ENCODE peak calls at places on chromosomes 3 and 15, in eight cellular contexts. M, D, V, X, B, T, U and N are unnamed samples.
A peak's percentile ranks its signal among the peaks of the same experiment; 100 is the strongest.

GRCh38 chr3:41997702-41998551 is 36.0 kb upstream of the ULK4 start:
- DNase-seq in T (peak; percentile 28), D (no peak), M (no peak), V (no peak), B (peak; percentile 74), U (no peak), X (no peak), N (no peak)

GRCh38 chr3:45509038-45509767 is 85.3 kb upstream of the LIMD1 start:
- DNase-seq in U (peak; percentile 99), M (peak; percentile 99), D (peak; percentile 98), X (no peak), T (no peak), V (no peak), B (peak; percentile 72), N (peak; percentile 99)

GRCh38 chr15:85419200-85419599 is 38.8 kb downstream of the AKAP13 start:
- DNase-seq in T (no peak), B (no peak), X (no peak), D (peak; percentile 72), V (no peak), U (no peak), M (peak; percentile 57), N (peak; percentile 51)

GRCh38 chr3:112765531-112765930 is 81.1 kb downstream of the CD200R1L start:
- DNase-seq in T (no peak), V (no peak), U (no peak), B (no peak), M (no peak), X (no peak), D (no peak), N (no peak)

GRCh38 chr15:76336254-76337046 is at the start of gene ISL2:
- DNase-seq in X (peak; percentile 60), U (peak; percentile 83), D (peak; percentile 90), M (peak; percentile 36), B (peak; percentile 97), T (peak; percentile 79), V (peak; percentile 90), N (no peak)

GRCh38 chr3:158458464-158458863 is 112.5 kb upstream of the MLF1 start:
- DNase-seq in M (peak; percentile 5), T (no peak), V (no peak), B (no peak), X (no peak), D (no peak), U (no peak), N (peak; percentile 3)

GRCh38 chr3:16130066-16130465 is 44.4 kb upstream of the GALNT15 start:
- DNase-seq in V (no peak), U (peak; percentile 85), X (no peak), M (peak; percentile 95), B (no peak), T (no peak), D (peak; percentile 93), N (peak; percentile 92)

GRCh38 chr3:129612350-129613204 is 6.1 kb upstream of the PLXND1 start:
- DNase-seq in M (peak; percentile 41), B (no peak), T (no peak), D (peak; percentile 81), U (peak; percentile 46), X (no peak), V (no peak), N (no peak)

GRCh38 chr15:58260186-58260910 is 122.2 kb downstream of the AQP9 start:
- DNase-seq in M (peak; percentile 4), V (no peak), U (no peak), B (no peak), X (no peak), D (peak; percentile 4), T (no peak), N (no peak)

DNA sequence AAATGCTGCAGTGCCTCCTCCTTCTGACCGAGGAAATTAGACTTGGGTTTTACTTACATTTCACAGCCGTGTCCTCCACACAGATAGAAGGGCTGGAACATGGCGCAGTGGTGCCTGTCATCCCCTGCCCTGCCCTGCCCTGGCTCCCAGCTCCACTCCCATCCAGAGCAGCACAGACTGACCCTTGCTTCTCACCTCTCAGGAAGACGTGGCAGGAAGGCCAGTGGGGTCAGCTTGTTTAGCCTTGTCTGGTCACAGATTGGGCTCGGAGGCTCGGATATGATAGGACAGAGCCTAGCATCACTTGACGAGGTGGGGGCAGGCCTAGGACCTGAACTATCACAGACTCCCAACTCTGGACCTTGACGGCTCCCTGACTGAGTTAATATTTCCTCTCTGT is 88.5 kb downstream of the LINGO1 start:
- DNase-seq in B (no peak), D (no peak), U (no peak), M (no peak), T (no peak), X (no peak), V (no peak), N (no peak)
- H2AFZ ChIP-seq in B (peak overlapping the region; percentile 48), D (no peak overlapping the region), U (no peak overlapping the region), M (no peak overlapping the region), T (peak overlapping the region; percentile 82), X (no peak overlapping the region), V (no peak overlapping the region), N (no peak overlapping the region)

DNA sequence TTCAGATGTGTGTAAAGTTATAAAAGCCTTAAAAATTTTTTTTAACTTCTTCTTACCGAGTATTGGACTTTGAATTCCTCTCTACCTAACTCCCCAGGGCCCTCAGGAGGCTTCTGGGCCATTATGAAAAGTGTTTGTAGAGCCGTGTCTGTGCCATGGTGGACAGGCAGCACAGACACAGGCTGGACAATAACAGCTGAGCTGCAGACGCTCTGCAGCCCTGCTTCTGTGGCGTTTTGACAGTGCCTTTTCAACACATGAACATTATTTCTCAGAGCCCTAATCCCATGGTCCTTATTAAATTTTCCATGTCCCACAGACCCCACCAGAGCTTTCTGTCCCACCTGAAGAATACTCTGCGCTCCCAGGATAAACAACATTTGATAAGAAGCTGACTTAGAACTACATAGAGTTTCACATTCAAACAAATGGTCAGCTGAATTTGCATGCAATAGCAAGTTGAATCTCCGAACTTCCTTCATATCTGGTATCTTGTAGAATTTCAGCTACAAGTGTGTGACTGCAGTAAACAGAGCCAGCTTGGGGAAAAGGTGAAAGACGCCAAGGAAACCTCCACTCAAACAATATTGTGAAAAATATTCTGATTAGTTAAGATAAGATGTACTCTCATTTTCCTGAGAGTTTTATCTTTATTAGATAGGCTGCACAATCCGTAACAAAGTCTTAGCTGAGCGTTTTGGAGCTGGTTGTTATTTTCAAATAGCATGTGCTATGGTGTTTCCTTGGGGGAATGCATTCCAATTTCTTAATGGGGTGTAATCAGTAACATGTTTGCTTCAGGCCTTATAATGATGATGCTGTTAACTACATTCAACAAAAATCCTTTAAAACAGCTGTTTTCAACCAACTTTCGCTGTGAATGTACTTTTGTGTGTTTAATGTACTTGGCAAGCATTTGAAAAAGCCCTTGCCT is 378.2 kb downstream of the MECOM start:
- DNase-seq in T (no peak), U (no peak), D (no peak), B (no peak), M (no peak), X (no peak), V (no peak), N (no peak)
- H3K27ac ChIP-seq in T (no peak overlapping the region), U (no peak overlapping the region), D (no peak overlapping the region), B (no peak overlapping the region), M (no peak overlapping the region), X (no peak overlapping the region), V (no peak overlapping the region), N (no peak overlapping the region)

GRCh38 chr3:32113566-32113965 is 7.1 kb downstream of the GPD1L start:
- DNase-seq in X (no peak), T (no peak), B (no peak), M (no peak), V (no peak), D (no peak), U (no peak), N (no peak)

GRCh38 chr3:32111560-32111959 is 5.1 kb downstream of the GPD1L start:
- DNase-seq in U (no peak), M (no peak), T (no peak), D (no peak), B (no peak), V (no peak), X (no peak), N (no peak)

GRCh38 chr3:32109256-32109655 is 2.8 kb downstream of the GPD1L start:
- DNase-seq in X (peak; percentile 28), U (peak; percentile 26), T (no peak), D (peak; percentile 10), M (peak; percentile 82), V (no peak), B (peak; percentile 21), N (peak; percentile 77)

GRCh38 chr3:32106929-32107362 is 526 bp downstream of the GPD1L start:
- DNase-seq in M (peak; percentile 7), T (no peak), B (peak; percentile 32), U (peak; percentile 15), X (no peak), V (no peak), D (peak; percentile 42), N (no peak)

DNA sequence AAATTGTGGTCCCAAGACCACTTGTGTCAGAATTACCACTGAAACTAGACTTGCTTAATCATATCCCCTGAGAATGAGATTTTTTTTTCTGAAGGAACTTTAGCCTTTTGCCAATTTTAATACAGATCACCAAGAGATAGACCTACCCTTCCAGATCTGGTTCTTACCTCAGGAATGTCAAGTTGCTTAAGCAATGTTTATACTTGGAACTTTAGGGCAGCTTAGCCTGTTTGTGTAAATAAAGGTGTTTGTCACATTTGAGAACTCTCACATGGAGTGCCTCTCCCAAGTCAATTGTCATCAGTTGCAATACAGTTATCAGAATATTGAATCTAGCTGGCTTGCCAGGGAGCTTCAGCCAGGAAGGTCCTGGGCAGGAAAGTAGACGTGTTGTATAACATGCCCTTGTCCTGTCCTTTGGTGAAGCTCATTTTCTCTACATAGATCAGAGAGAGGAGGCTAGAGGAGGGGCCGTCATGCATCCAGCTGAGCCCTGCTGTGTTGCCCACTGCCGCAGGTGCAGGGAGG is 3.9 kb downstream of the GPD1L start:
- DNase-seq in U (peak; percentile 1), M (no peak), X (no peak), B (no peak), T (no peak), V (no peak), D (no peak), N (no peak)
- H2AFZ ChIP-seq in U (no peak overlapping the region), M (no peak overlapping the region), X (no peak overlapping the region), B (no peak overlapping the region), T (no peak overlapping the region), V (no peak overlapping the region), D (no peak overlapping the region), N (no peak overlapping the region)

GRCh38 chr15:66211670-66212455 is 41.7 kb downstream of the MEGF11 start:
- DNase-seq in X (no peak), M (no peak), U (no peak), B (no peak), D (no peak), T (no peak), V (no peak), N (no peak)

GRCh38 chr15:66210684-66211083 is 42.9 kb downstream of the MEGF11 start:
- DNase-seq in B (no peak), X (no peak), M (no peak), T (no peak), V (no peak), U (no peak), D (no peak), N (no peak)

GRCh38 chr15:66215811-66216210 is 37.7 kb downstream of the MEGF11 start:
- DNase-seq in T (no peak), M (no peak), X (no peak), B (no peak), V (no peak), U (no peak), D (no peak), N (no peak)

GRCh38 chr15:66214236-66214635 is 39.3 kb downstream of the MEGF11 start:
- DNase-seq in X (no peak), D (no peak), T (no peak), M (no peak), U (no peak), V (no peak), B (no peak), N (no peak)

DNA sequence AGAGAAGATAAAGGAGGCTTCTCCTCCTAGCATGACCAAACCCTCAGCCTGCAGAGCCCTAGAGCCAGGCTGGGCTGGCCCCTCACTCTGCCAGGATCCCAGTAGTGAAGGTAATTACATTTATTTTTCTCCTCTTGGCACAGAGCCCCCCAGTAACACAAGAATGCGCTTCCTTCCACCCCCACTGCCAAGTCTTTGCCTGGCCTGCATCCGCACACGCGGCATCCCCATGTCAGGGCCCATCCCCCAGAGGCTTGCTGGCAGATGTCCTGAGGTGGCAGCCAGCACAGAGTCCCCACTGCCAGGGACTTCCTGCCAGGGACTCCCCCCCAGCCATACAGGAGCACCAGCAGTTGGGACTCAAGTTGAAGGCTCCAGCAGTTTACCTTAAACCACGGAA is 41.1 kb downstream of the MEGF11 start:
- DNase-seq in X (no peak), T (no peak), B (no peak), M (no peak), U (no peak), D (no peak), V (no peak), N (no peak)
- H3K27ac ChIP-seq in X (no peak overlapping the region), T (no peak overlapping the region), B (no peak overlapping the region), M (no peak overlapping the region), U (no peak overlapping the region), D (no peak overlapping the region), V (no peak overlapping the region), N (no peak overlapping the region)